ENCODE peak calls at places on chromosomes 6 and 20, in six cellular contexts. One of them, this sample, is unnamed.

GRCh38 chr20:53718142-53718481 is 124.5 kb upstream of the ZNF217 start:
- DNase-seq in T-helper 1 cell: no peak
- DNase-seq in H9: no peak
- DNase-seq in activated gamma-delta T cell treated with Interleukin-2 at 50 U/mL for 16 hours: no peak
- DNase-seq in effector CD8-positive, alpha-beta T cell: no peak
- DNase-seq in C1 segment of cervical spinal cord: no peak
- DNase-seq in this sample: peak

GRCh38 chr20:18527836-18528235 is 20.1 kb downstream of the SEC23B start:
- DNase-seq in effector CD8-positive, alpha-beta T cell: no peak
- DNase-seq in C1 segment of cervical spinal cord: no peak
- DNase-seq in T-helper 1 cell: no peak
- DNase-seq in activated gamma-delta T cell treated with Interleukin-2 at 50 U/mL for 16 hours: no peak
- DNase-seq in H9: no peak
- DNase-seq in this sample: no peak

GRCh38 chr6:26571592-26572296 is 25.0 kb upstream of the ABT1 start:
- DNase-seq in effector CD8-positive, alpha-beta T cell: no peak
- DNase-seq in H9: peak
- DNase-seq in T-helper 1 cell: no peak
- DNase-seq in activated gamma-delta T cell treated with Interleukin-2 at 50 U/mL for 16 hours: peak
- DNase-seq in C1 segment of cervical spinal cord: peak
- DNase-seq in this sample: peak

GRCh38 chr6:157985378-157986155 is 3.9 kb downstream of the SYNJ2 start:
- DNase-seq in effector CD8-positive, alpha-beta T cell: no peak
- DNase-seq in C1 segment of cervical spinal cord: no peak
- DNase-seq in H9: no peak
- DNase-seq in T-helper 1 cell: no peak
- DNase-seq in activated gamma-delta T cell treated with Interleukin-2 at 50 U/mL for 16 hours: no peak
- DNase-seq in this sample: no peak

GRCh38 chr6:1229301-1229700 is 82.6 kb upstream of the FOXQ1 start:
- DNase-seq in C1 segment of cervical spinal cord: no peak
- DNase-seq in effector CD8-positive, alpha-beta T cell: no peak
- DNase-seq in activated gamma-delta T cell treated with Interleukin-2 at 50 U/mL for 16 hours: no peak
- DNase-seq in T-helper 1 cell: no peak
- DNase-seq in H9: no peak
- DNase-seq in this sample: no peak

GRCh38 chr6:100460650-100461204 is 4.0 kb downstream of the SIM1 start:
- DNase-seq in T-helper 1 cell: no peak
- DNase-seq in C1 segment of cervical spinal cord: no peak
- DNase-seq in activated gamma-delta T cell treated with Interleukin-2 at 50 U/mL for 16 hours: no peak
- DNase-seq in effector CD8-positive, alpha-beta T cell: no peak
- DNase-seq in H9: peak
- DNase-seq in this sample: peak

GRCh38 chr20:23404196-23404595 is 17.1 kb downstream of the NAPB start:
- DNase-seq in T-helper 1 cell: no peak
- DNase-seq in H9: no peak
- DNase-seq in effector CD8-positive, alpha-beta T cell: no peak
- DNase-seq in C1 segment of cervical spinal cord: no peak
- DNase-seq in activated gamma-delta T cell treated with Interleukin-2 at 50 U/mL for 16 hours: no peak
- DNase-seq in this sample: no peak

GRCh38 chr6:3504938-3505735 is 48.3 kb upstream of the SLC22A23 start:
- DNase-seq in activated gamma-delta T cell treated with Interleukin-2 at 50 U/mL for 16 hours: no peak
- DNase-seq in T-helper 1 cell: no peak
- DNase-seq in effector CD8-positive, alpha-beta T cell: no peak
- DNase-seq in H9: no peak
- DNase-seq in C1 segment of cervical spinal cord: no peak
- DNase-seq in this sample: no peak

This sample was measured in neural progenitor cell.